ENCODE peak calls at places on chromosomes 1 and 21, in four cellular contexts. One of them, this sample, is unnamed.

GRCh38 chr1:149843302-149844041 is 55.9 kb upstream of the BOLA1 start:
- DNase-seq in mammary epithelial cell: no peak
- DNase-seq in GM06990: no peak
- DNase-seq in AG09319: no peak
- DNase-seq in this sample: no peak

GRCh38 chr1:110312188-110313121 is 26.7 kb upstream of the RBM15 start:
- DNase-seq in GM06990: peak
- DNase-seq in mammary epithelial cell: peak
- DNase-seq in AG09319: peak
- DNase-seq in this sample: peak

GRCh38 chr1:92949937-92950817 is 11.1 kb downstream of the DIPK1A start:
- DNase-seq in AG09319: no peak
- DNase-seq in mammary epithelial cell: peak
- DNase-seq in GM06990: no peak
- DNase-seq in this sample: no peak

GRCh38 chr1:209900734-209901133 is 37.3 kb upstream of the SYT14 start:
- DNase-seq in AG09319: peak
- DNase-seq in GM06990: no peak
- DNase-seq in mammary epithelial cell: peak
- DNase-seq in this sample: peak

GRCh38 chr1:247294282-247294681 is 37.4 kb downstream of the ZNF496 start:
- DNase-seq in GM06990: no peak
- DNase-seq in mammary epithelial cell: peak
- DNase-seq in AG09319: no peak
- DNase-seq in this sample: no peak

GRCh38 chr21:45226540-45227326 is 61.0 kb downstream of the POFUT2 start:
- DNase-seq in GM06990: no peak
- DNase-seq in AG09319: no peak
- DNase-seq in mammary epithelial cell: peak
- DNase-seq in this sample: no peak

GRCh38 chr1:231927431-231927830 is 300.8 kb downstream of the DISC1 start:
- DNase-seq in AG09319: no peak
- DNase-seq in GM06990: no peak
- DNase-seq in mammary epithelial cell: no peak
- DNase-seq in this sample: no peak

GRCh38 chr1:1599919-1600860 is at the start of gene FNDC10:
- DNase-seq in GM06990: no peak
- DNase-seq in AG09319: no peak
- DNase-seq in mammary epithelial cell: no peak
- DNase-seq in this sample: peak

GRCh38 chr1:36172983-36173382 is 17.0 kb downstream of the MAP7D1 start:
- DNase-seq in GM06990: no peak
- DNase-seq in AG09319: no peak
- DNase-seq in mammary epithelial cell: peak
- DNase-seq in this sample: no peak

GRCh38 chr1:39154553-39155361 is 49.7 kb upstream of the MACF1 start:
- DNase-seq in mammary epithelial cell: peak
- DNase-seq in AG09319: peak
- DNase-seq in GM06990: no peak
- DNase-seq in this sample: no peak

GRCh38 chr21:36695671-36696389 is 3.1 kb upstream of the SIM2 start:
- DNase-seq in GM06990: no peak
- DNase-seq in AG09319: no peak
- DNase-seq in mammary epithelial cell: no peak
- DNase-seq in this sample: peak

GRCh38 chr1:184329962-184330868 is 56.6 kb upstream of the C1orf21 start:
- DNase-seq in GM06990: no peak
- DNase-seq in AG09319: no peak
- DNase-seq in mammary epithelial cell: peak
- DNase-seq in this sample: no peak

GRCh38 chr1:8476021-8476420 is 158.1 kb downstream of the SLC45A1 start:
- DNase-seq in GM06990: no peak
- DNase-seq in AG09319: no peak
- DNase-seq in mammary epithelial cell: no peak
- DNase-seq in this sample: no peak

GRCh38 chr1:107076846-107077245 is 20.4 kb downstream of the PRMT6 start:
- DNase-seq in AG09319: no peak
- DNase-seq in GM06990: no peak
- DNase-seq in mammary epithelial cell: peak
- DNase-seq in this sample: no peak

GRCh38 chr1:199780091-199780490 is 247.4 kb upstream of the NR5A2 start:
- DNase-seq in mammary epithelial cell: no peak
- DNase-seq in GM06990: no peak
- DNase-seq in AG09319: no peak
- DNase-seq in this sample: no peak

GRCh38 chr1:48532976-48533375 is 61.0 kb upstream of the SPATA6 start:
- DNase-seq in GM06990: no peak
- DNase-seq in mammary epithelial cell: no peak
- DNase-seq in AG09319: no peak
- DNase-seq in this sample: no peak

GRCh38 chr1:228012555-228012954 is 5.8 kb downstream of the WNT3A start:
- DNase-seq in AG09319: no peak
- DNase-seq in GM06990: no peak
- DNase-seq in mammary epithelial cell: no peak
- DNase-seq in this sample: peak

This sample was measured in GM13976.